ENCODE peak calls at places on chromosomes 12 and 14, in eight cellular contexts. One of them, this sample, is unnamed.

GRCh38 chr12:57813971-57814771 is 4.4 kb downstream of the AVIL start:
- DNase-seq in NCI-H460: no peak
- DNase-seq in NCI-H146: no peak
- DNase-seq in ELR: no peak
- DNase-seq in G401: no peak
- DNase-seq in ascending aorta: no peak
- DNase-seq in heart left ventricle: no peak
- DNase-seq in HuH-7.5: no peak
- DNase-seq in this sample: peak; percentile 58

GRCh38 chr12:26244503-26244902 is 49.1 kb downstream of the SSPN start:
- DNase-seq in NCI-H460: no peak
- DNase-seq in NCI-H146: no peak
- DNase-seq in ELR: no peak
- DNase-seq in G401: no peak
- DNase-seq in ascending aorta: no peak
- DNase-seq in heart left ventricle: no peak
- DNase-seq in HuH-7.5: no peak
- DNase-seq in this sample: no peak

GRCh38 chr14:69101331-69101826 is 51.5 kb downstream of the DCAF5 start:
- DNase-seq in NCI-H460: peak; percentile 81
- DNase-seq in NCI-H146: no peak
- DNase-seq in ELR: peak; percentile 90
- DNase-seq in G401: peak; percentile 58
- DNase-seq in ascending aorta: no peak
- DNase-seq in heart left ventricle: peak; percentile 27
- DNase-seq in HuH-7.5: no peak
- DNase-seq in this sample: peak; percentile 59

GRCh38 chr12:28568083-28568482 is 377.8 kb downstream of the CCDC91 start:
- DNase-seq in NCI-H460: no peak
- DNase-seq in NCI-H146: no peak
- DNase-seq in ELR: peak; percentile 86
- DNase-seq in G401: no peak
- DNase-seq in ascending aorta: no peak
- DNase-seq in heart left ventricle: no peak
- DNase-seq in HuH-7.5: no peak
- DNase-seq in this sample: peak; percentile 30

GRCh38 chr12:80709811-80710726 is 2.6 kb downstream of the MYF6 start:
- DNase-seq in NCI-H460: no peak
- DNase-seq in NCI-H146: no peak
- DNase-seq in ELR: peak; percentile 22
- DNase-seq in G401: no peak
- DNase-seq in ascending aorta: no peak
- DNase-seq in heart left ventricle: no peak
- DNase-seq in HuH-7.5: peak; percentile 53
- DNase-seq in this sample: no peak

GRCh38 chr14:68669101-68669500 is 123.8 kb downstream of the ZFP36L1 start:
- DNase-seq in NCI-H460: no peak
- DNase-seq in NCI-H146: no peak
- DNase-seq in ELR: no peak
- DNase-seq in G401: no peak
- DNase-seq in ascending aorta: no peak
- DNase-seq in heart left ventricle: no peak
- DNase-seq in HuH-7.5: no peak
- DNase-seq in this sample: no peak

GRCh38 chr12:63917864-63918742 is 73.6 kb downstream of the SRGAP1 start:
- DNase-seq in NCI-H460: peak; percentile 99
- DNase-seq in NCI-H146: no peak
- DNase-seq in ELR: peak; percentile 99
- DNase-seq in G401: no peak
- DNase-seq in ascending aorta: no peak
- DNase-seq in heart left ventricle: no peak
- DNase-seq in HuH-7.5: peak; percentile 14
- DNase-seq in this sample: peak; percentile 33

GRCh38 chr14:58749066-58749669 is 111.4 kb downstream of the DACT1 start:
- DNase-seq in NCI-H460: peak; percentile 17
- DNase-seq in NCI-H146: peak; percentile 24
- DNase-seq in ELR: peak; percentile 97
- DNase-seq in G401: no peak
- DNase-seq in ascending aorta: no peak
- DNase-seq in heart left ventricle: no peak
- DNase-seq in HuH-7.5: no peak
- DNase-seq in this sample: no peak

GRCh38 chr12:100951756-100952155 is 157.2 kb downstream of the ANO4 start:
- DNase-seq in NCI-H460: no peak
- DNase-seq in NCI-H146: no peak
- DNase-seq in ELR: peak; percentile 17
- DNase-seq in G401: no peak
- DNase-seq in ascending aorta: no peak
- DNase-seq in heart left ventricle: no peak
- DNase-seq in HuH-7.5: no peak
- DNase-seq in this sample: no peak

GRCh38 chr12:105935106-105935505 is 203.6 kb downstream of the NUAK1 start:
- DNase-seq in NCI-H460: no peak
- DNase-seq in NCI-H146: no peak
- DNase-seq in ELR: no peak
- DNase-seq in G401: no peak
- DNase-seq in ascending aorta: no peak
- DNase-seq in heart left ventricle: no peak
- DNase-seq in HuH-7.5: no peak
- DNase-seq in this sample: no peak

GRCh38 chr14:23750357-23750756 is 114.2 kb downstream of the DHRS2 start:
- DNase-seq in NCI-H460: no peak
- DNase-seq in NCI-H146: no peak
- DNase-seq in ELR: no peak
- DNase-seq in G401: no peak
- DNase-seq in ascending aorta: no peak
- DNase-seq in heart left ventricle: no peak
- DNase-seq in HuH-7.5: no peak
- DNase-seq in this sample: no peak

GRCh38 chr14:89445252-89445973 is 28.4 kb upstream of the FOXN3 start:
- DNase-seq in NCI-H460: no peak
- DNase-seq in NCI-H146: no peak
- DNase-seq in ELR: peak; percentile 18
- DNase-seq in G401: no peak
- DNase-seq in ascending aorta: no peak
- DNase-seq in heart left ventricle: no peak
- DNase-seq in HuH-7.5: no peak
- DNase-seq in this sample: no peak

GRCh38 chr12:42706331-42706730 is 116.8 kb upstream of the PRICKLE1 start:
- DNase-seq in NCI-H460: no peak
- DNase-seq in NCI-H146: no peak
- DNase-seq in ELR: peak; percentile 47
- DNase-seq in G401: no peak
- DNase-seq in ascending aorta: no peak
- DNase-seq in heart left ventricle: no peak
- DNase-seq in HuH-7.5: no peak
- DNase-seq in this sample: no peak

GRCh38 chr12:70543444-70543843 is 93.8 kb downstream of the PTPRB start:
- DNase-seq in NCI-H460: peak; percentile 67
- DNase-seq in NCI-H146: no peak
- DNase-seq in ELR: peak; percentile 95
- DNase-seq in G401: no peak
- DNase-seq in ascending aorta: no peak
- DNase-seq in heart left ventricle: peak; percentile 15
- DNase-seq in HuH-7.5: no peak
- DNase-seq in this sample: no peak

GRCh38 chr14:104320611-104321086 is 182.3 kb downstream of the KIF26A start:
- DNase-seq in NCI-H460: no peak
- DNase-seq in NCI-H146: no peak
- DNase-seq in ELR: no peak
- DNase-seq in G401: no peak
- DNase-seq in ascending aorta: no peak
- DNase-seq in heart left ventricle: peak; percentile 5
- DNase-seq in HuH-7.5: no peak
- DNase-seq in this sample: no peak

GRCh38 chr14:83826838-83827237 is 1703.1 kb upstream of the FLRT2 start:
- DNase-seq in NCI-H460: no peak
- DNase-seq in NCI-H146: no peak
- DNase-seq in ELR: peak; percentile 26
- DNase-seq in G401: no peak
- DNase-seq in ascending aorta: no peak
- DNase-seq in heart left ventricle: no peak
- DNase-seq in HuH-7.5: no peak
- DNase-seq in this sample: no peak

GRCh38 chr12:7079826-7080125 is 12.5 kb downstream of the C1R start:
- DNase-seq in NCI-H460: no peak
- DNase-seq in NCI-H146: no peak
- DNase-seq in ELR: peak; percentile 84
- DNase-seq in G401: no peak
- DNase-seq in ascending aorta: no peak
- DNase-seq in heart left ventricle: no peak
- DNase-seq in HuH-7.5: no peak
- DNase-seq in this sample: no peak

GRCh38 chr12:94041833-94042232 is 106.5 kb upstream of the PLXNC1 start:
- DNase-seq in NCI-H460: no peak
- DNase-seq in NCI-H146: no peak
- DNase-seq in ELR: no peak
- DNase-seq in G401: no peak
- DNase-seq in ascending aorta: no peak
- DNase-seq in heart left ventricle: no peak
- DNase-seq in HuH-7.5: no peak
- DNase-seq in this sample: no peak

GRCh38 chr12:65761301-65761700 is 63.0 kb upstream of the HMGA2 start:
- DNase-seq in NCI-H460: no peak
- DNase-seq in NCI-H146: no peak
- DNase-seq in ELR: no peak
- DNase-seq in G401: no peak
- DNase-seq in ascending aorta: no peak
- DNase-seq in heart left ventricle: no peak
- DNase-seq in HuH-7.5: no peak
- DNase-seq in this sample: no peak

GRCh38 chr14:61891251-61891650 is 129.0 kb downstream of the SNAPC1 start:
- DNase-seq in NCI-H460: no peak
- DNase-seq in NCI-H146: peak; percentile 51
- DNase-seq in ELR: peak; percentile 16
- DNase-seq in G401: no peak
- DNase-seq in ascending aorta: no peak
- DNase-seq in heart left ventricle: no peak
- DNase-seq in HuH-7.5: no peak
- DNase-seq in this sample: no peak

GRCh38 chr14:39368261-39368959 is 63.8 kb downstream of the FBXO33 start:
- DNase-seq in NCI-H460: peak; percentile 64
- DNase-seq in NCI-H146: peak; percentile 84
- DNase-seq in ELR: peak; percentile 80
- DNase-seq in G401: peak; percentile 87
- DNase-seq in ascending aorta: no peak
- DNase-seq in heart left ventricle: peak; percentile 42
- DNase-seq in HuH-7.5: peak; percentile 22
- DNase-seq in this sample: peak; percentile 33

GRCh38 chr14:74202113-74202512 is 37.1 kb upstream of the VSX2 start:
- DNase-seq in NCI-H460: no peak
- DNase-seq in NCI-H146: no peak
- DNase-seq in ELR: no peak
- DNase-seq in G401: no peak
- DNase-seq in ascending aorta: no peak
- DNase-seq in heart left ventricle: no peak
- DNase-seq in HuH-7.5: no peak
- DNase-seq in this sample: no peak

GRCh38 chr12:56628671-56629458 is 1.3 kb downstream of the BAZ2A start:
- DNase-seq in NCI-H460: no peak
- DNase-seq in NCI-H146: peak; percentile 40
- DNase-seq in ELR: peak; percentile 74
- DNase-seq in G401: peak; percentile 62
- DNase-seq in ascending aorta: peak; percentile 51
- DNase-seq in heart left ventricle: peak; percentile 74
- DNase-seq in HuH-7.5: peak; percentile 51
- DNase-seq in this sample: peak; percentile 56